ENCODE peak calls at places on chromosomes 7 and 10, in seven cellular contexts. One of them, this sample, is unnamed.

GRCh38 chr7:48109848-48110663 is 21.0 kb downstream of the UPP1 start:
- DNase-seq in Panc1: peak
- DNase-seq in astrocyte of the spinal cord: peak
- DNase-seq in GM20000: peak
- DNase-seq in left lung: peak
- DNase-seq in HFF-Myc: no peak
- DNase-seq in right lobe of liver: peak
- DNase-seq in this sample: peak

GRCh38 chr7:17109017-17109416 is 189.4 kb upstream of the AHR start:
- DNase-seq in HFF-Myc: no peak
- DNase-seq in astrocyte of the spinal cord: peak
- DNase-seq in left lung: no peak
- DNase-seq in Panc1: no peak
- DNase-seq in right lobe of liver: no peak
- DNase-seq in GM20000: no peak
- DNase-seq in this sample: no peak

GRCh38 chr7:28442540-28443420 is 30.5 kb downstream of the CREB5 start:
- DNase-seq in HFF-Myc: no peak
- DNase-seq in Panc1: no peak
- DNase-seq in left lung: no peak
- DNase-seq in astrocyte of the spinal cord: no peak
- DNase-seq in right lobe of liver: no peak
- DNase-seq in GM20000: no peak
- DNase-seq in this sample: no peak

GRCh38 chr10:119113805-119114732 is 10.2 kb downstream of the DENND10 start:
- DNase-seq in GM20000: no peak
- DNase-seq in HFF-Myc: no peak
- DNase-seq in right lobe of liver: peak
- DNase-seq in left lung: no peak
- DNase-seq in Panc1: no peak
- DNase-seq in astrocyte of the spinal cord: peak
- DNase-seq in this sample: no peak

GRCh38 chr7:50502001-50502684 is 52.0 kb upstream of the FIGNL1 start:
- DNase-seq in right lobe of liver: peak
- DNase-seq in Panc1: no peak
- DNase-seq in left lung: peak
- DNase-seq in GM20000: no peak
- DNase-seq in HFF-Myc: peak
- DNase-seq in astrocyte of the spinal cord: peak
- DNase-seq in this sample: no peak

GRCh38 chr10:70596860-70597809 is 5.4 kb downstream of the PRF1 start:
- DNase-seq in astrocyte of the spinal cord: no peak
- DNase-seq in GM20000: no peak
- DNase-seq in left lung: no peak
- DNase-seq in HFF-Myc: no peak
- DNase-seq in right lobe of liver: no peak
- DNase-seq in Panc1: no peak
- DNase-seq in this sample: no peak

GRCh38 chr10:63166742-63167258 is 33.7 kb downstream of the NRBF2 start:
- DNase-seq in left lung: no peak
- DNase-seq in right lobe of liver: no peak
- DNase-seq in GM20000: peak
- DNase-seq in Panc1: peak
- DNase-seq in astrocyte of the spinal cord: peak
- DNase-seq in HFF-Myc: peak
- DNase-seq in this sample: no peak

GRCh38 chr7:73904219-73905136 is 43.5 kb downstream of the TMEM270 start:
- DNase-seq in astrocyte of the spinal cord: peak
- DNase-seq in left lung: peak
- DNase-seq in GM20000: no peak
- DNase-seq in right lobe of liver: peak
- DNase-seq in Panc1: no peak
- DNase-seq in HFF-Myc: no peak
- DNase-seq in this sample: peak

GRCh38 chr10:774661-775244 is 85.3 kb upstream of the DIP2C start:
- DNase-seq in Panc1: no peak
- DNase-seq in astrocyte of the spinal cord: no peak
- DNase-seq in right lobe of liver: peak
- DNase-seq in HFF-Myc: no peak
- DNase-seq in GM20000: peak
- DNase-seq in left lung: no peak
- DNase-seq in this sample: no peak

GRCh38 chr10:110190170-110190569 is 17.2 kb upstream of the MXI1 start:
- DNase-seq in right lobe of liver: no peak
- DNase-seq in HFF-Myc: no peak
- DNase-seq in astrocyte of the spinal cord: no peak
- DNase-seq in left lung: no peak
- DNase-seq in GM20000: no peak
- DNase-seq in Panc1: no peak
- DNase-seq in this sample: no peak

GRCh38 chr10:61903184-61903990 is 1.9 kb downstream of the ARID5B start:
- DNase-seq in GM20000: peak
- DNase-seq in Panc1: no peak
- DNase-seq in right lobe of liver: peak
- DNase-seq in HFF-Myc: no peak
- DNase-seq in left lung: peak
- DNase-seq in astrocyte of the spinal cord: peak
- DNase-seq in this sample: peak

GRCh38 chr7:40356871-40357676 is 222.3 kb downstream of the SUGCT start:
- DNase-seq in Panc1: no peak
- DNase-seq in left lung: no peak
- DNase-seq in HFF-Myc: no peak
- DNase-seq in right lobe of liver: no peak
- DNase-seq in astrocyte of the spinal cord: peak
- DNase-seq in GM20000: no peak
- DNase-seq in this sample: no peak

GRCh38 chr10:132685121-132685891 is 100.6 kb downstream of the NKX6-2 start:
- DNase-seq in GM20000: no peak
- DNase-seq in HFF-Myc: no peak
- DNase-seq in astrocyte of the spinal cord: peak
- DNase-seq in right lobe of liver: peak
- DNase-seq in left lung: peak
- DNase-seq in Panc1: peak
- DNase-seq in this sample: peak

GRCh38 chr7:112997831-112998230 is 88.8 kb downstream of the GPR85 start:
- DNase-seq in HFF-Myc: no peak
- DNase-seq in GM20000: no peak
- DNase-seq in left lung: no peak
- DNase-seq in astrocyte of the spinal cord: no peak
- DNase-seq in Panc1: no peak
- DNase-seq in right lobe of liver: no peak
- DNase-seq in this sample: no peak

GRCh38 chr7:26704786-26705185 is 159.6 kb downstream of the SKAP2 start:
- DNase-seq in HFF-Myc: no peak
- DNase-seq in astrocyte of the spinal cord: peak
- DNase-seq in Panc1: no peak
- DNase-seq in right lobe of liver: no peak
- DNase-seq in GM20000: no peak
- DNase-seq in left lung: no peak
- DNase-seq in this sample: no peak

GRCh38 chr10:28677889-28678686 is 767 bp downstream of the BAMBI start:
- DNase-seq in Panc1: no peak
- DNase-seq in HFF-Myc: no peak
- DNase-seq in GM20000: no peak
- DNase-seq in astrocyte of the spinal cord: peak
- DNase-seq in left lung: no peak
- DNase-seq in right lobe of liver: peak
- DNase-seq in this sample: no peak

GRCh38 chr7:25238056-25238745 is 9.9 kb upstream of the NPVF start:
- DNase-seq in GM20000: no peak
- DNase-seq in Panc1: no peak
- DNase-seq in left lung: no peak
- DNase-seq in right lobe of liver: no peak
- DNase-seq in astrocyte of the spinal cord: no peak
- DNase-seq in HFF-Myc: no peak
- DNase-seq in this sample: no peak

GRCh38 chr7:36001546-36001945 is 151.5 kb upstream of the EEPD1 start:
- DNase-seq in GM20000: no peak
- DNase-seq in astrocyte of the spinal cord: peak
- DNase-seq in left lung: no peak
- DNase-seq in right lobe of liver: no peak
- DNase-seq in HFF-Myc: no peak
- DNase-seq in Panc1: no peak
- DNase-seq in this sample: no peak

GRCh38 chr7:50359995-50360925 is 55.7 kb downstream of the IKZF1 start:
- DNase-seq in astrocyte of the spinal cord: no peak
- DNase-seq in HFF-Myc: no peak
- DNase-seq in right lobe of liver: no peak
- DNase-seq in left lung: no peak
- DNase-seq in GM20000: no peak
- DNase-seq in Panc1: no peak
- DNase-seq in this sample: no peak

GRCh38 chr10:103703941-103704919 is 151.1 kb downstream of the SH3PXD2A start:
- DNase-seq in left lung: no peak
- DNase-seq in GM20000: no peak
- DNase-seq in astrocyte of the spinal cord: no peak
- DNase-seq in right lobe of liver: no peak
- DNase-seq in HFF-Myc: no peak
- DNase-seq in Panc1: no peak
- DNase-seq in this sample: no peak

GRCh38 chr10:42544945-42545344 is 93.4 kb downstream of the ZNF33B start:
- DNase-seq in HFF-Myc: no peak
- DNase-seq in right lobe of liver: no peak
- DNase-seq in left lung: no peak
- DNase-seq in astrocyte of the spinal cord: no peak
- DNase-seq in Panc1: no peak
- DNase-seq in GM20000: no peak
- DNase-seq in this sample: no peak

GRCh38 chr7:68224041-68224534 is 1227.5 kb downstream of the TYW1 start:
- DNase-seq in HFF-Myc: no peak
- DNase-seq in left lung: no peak
- DNase-seq in GM20000: no peak
- DNase-seq in right lobe of liver: no peak
- DNase-seq in astrocyte of the spinal cord: no peak
- DNase-seq in Panc1: no peak
- DNase-seq in this sample: no peak

GRCh38 chr10:113922787-113923570 is 68.5 kb downstream of the NHLRC2 start:
- DNase-seq in GM20000: peak
- DNase-seq in left lung: no peak
- DNase-seq in HFF-Myc: no peak
- DNase-seq in right lobe of liver: no peak
- DNase-seq in astrocyte of the spinal cord: no peak
- DNase-seq in Panc1: no peak
- DNase-seq in this sample: no peak
- TF ChIP-seq CTCF in GM20000: no peak
- TF ChIP-seq CTCF in left lung: no peak
- TF ChIP-seq CTCF in HFF-Myc: no peak
- TF ChIP-seq CTCF in right lobe of liver: no peak
- TF ChIP-seq CTCF in astrocyte of the spinal cord: no peak
- TF ChIP-seq CTCF in Panc1: peak
- TF ChIP-seq CTCF in this sample: no peak

GRCh38 chr10:31808258-31809218 is 120.1 kb downstream of the ARHGAP12 start:
- DNase-seq in Panc1: peak
- DNase-seq in right lobe of liver: no peak
- DNase-seq in astrocyte of the spinal cord: peak
- DNase-seq in HFF-Myc: peak
- DNase-seq in GM20000: peak
- DNase-seq in left lung: no peak
- DNase-seq in this sample: no peak
- TF ChIP-seq CTCF in Panc1: peak
- TF ChIP-seq CTCF in right lobe of liver: peak
- TF ChIP-seq CTCF in astrocyte of the spinal cord: peak
- TF ChIP-seq CTCF in HFF-Myc: peak
- TF ChIP-seq CTCF in GM20000: no peak
- TF ChIP-seq CTCF in left lung: peak
- TF ChIP-seq CTCF in this sample: peak

GRCh38 chr10:78981970-78982281 is 86.8 kb upstream of the ZMIZ1 start:
- DNase-seq in astrocyte of the spinal cord: no peak
- DNase-seq in right lobe of liver: no peak
- DNase-seq in HFF-Myc: no peak
- DNase-seq in GM20000: no peak
- DNase-seq in left lung: no peak
- DNase-seq in Panc1: no peak
- DNase-seq in this sample: no peak

GRCh38 chr10:78981257-78981969 is 87.4 kb upstream of the ZMIZ1 start:
- DNase-seq in left lung: no peak
- DNase-seq in HFF-Myc: no peak
- DNase-seq in astrocyte of the spinal cord: no peak
- DNase-seq in right lobe of liver: no peak
- DNase-seq in GM20000: peak
- DNase-seq in Panc1: no peak
- DNase-seq in this sample: peak

GRCh38 chr10:78980354-78980753 is 88.4 kb upstream of the ZMIZ1 start:
- DNase-seq in left lung: no peak
- DNase-seq in GM20000: no peak
- DNase-seq in Panc1: no peak
- DNase-seq in astrocyte of the spinal cord: no peak
- DNase-seq in right lobe of liver: no peak
- DNase-seq in HFF-Myc: no peak
- DNase-seq in this sample: no peak

GRCh38 chr10:78980815-78981214 is 88.0 kb upstream of the ZMIZ1 start:
- DNase-seq in GM20000: no peak
- DNase-seq in left lung: no peak
- DNase-seq in Panc1: no peak
- DNase-seq in right lobe of liver: no peak
- DNase-seq in HFF-Myc: no peak
- DNase-seq in astrocyte of the spinal cord: no peak
- DNase-seq in this sample: no peak

DNA sequence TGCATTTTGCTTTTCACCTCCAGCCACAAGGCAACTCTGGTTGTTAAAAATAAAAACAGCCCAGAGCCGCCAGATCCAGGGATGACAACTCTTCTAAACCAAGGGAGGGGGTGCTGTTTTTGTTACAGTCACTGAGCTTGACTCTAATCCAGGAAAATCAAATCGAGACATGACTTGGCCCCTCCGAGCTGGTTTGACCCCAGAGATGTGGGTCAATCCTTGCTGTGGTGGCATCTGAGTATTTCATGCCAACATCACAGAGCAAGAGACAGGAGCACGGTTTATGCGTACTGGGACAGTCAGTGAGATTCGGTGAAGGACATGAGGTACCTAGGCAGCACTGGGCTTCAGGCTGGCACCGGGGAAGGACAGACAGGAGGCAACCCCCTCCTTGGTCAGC is 88.8 kb upstream of the ZMIZ1 start:
- DNase-seq in Panc1: no peak
- DNase-seq in astrocyte of the spinal cord: no peak
- DNase-seq in HFF-Myc: no peak
- DNase-seq in left lung: no peak
- DNase-seq in right lobe of liver: no peak
- DNase-seq in GM20000: no peak
- DNase-seq in this sample: no peak
- TF ChIP-seq CTCF in Panc1: no peak
- TF ChIP-seq CTCF in astrocyte of the spinal cord: no peak
- TF ChIP-seq CTCF in HFF-Myc: no peak
- TF ChIP-seq CTCF in left lung: no peak
- TF ChIP-seq CTCF in right lobe of liver: no peak
- TF ChIP-seq CTCF in GM20000: no peak
- TF ChIP-seq CTCF in this sample: no peak

DNA sequence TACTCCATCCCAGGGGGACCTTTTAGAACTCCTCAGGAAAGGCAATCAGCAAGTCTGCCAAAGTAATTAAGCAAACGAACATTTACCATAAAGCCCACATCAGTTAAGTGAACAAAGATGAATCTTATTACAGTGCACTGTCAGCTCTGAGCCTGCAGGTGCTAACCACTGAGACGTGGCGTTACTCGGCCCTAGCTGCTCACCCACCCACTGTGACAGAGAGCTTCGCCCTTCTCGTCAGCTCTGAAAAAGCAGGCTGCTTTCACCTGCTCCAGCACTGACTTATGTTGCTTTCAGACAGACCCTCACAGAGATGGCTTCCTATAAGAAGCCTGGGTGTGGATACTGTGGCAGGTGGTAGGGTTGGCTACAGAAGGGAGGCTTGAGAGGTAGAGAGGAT is 57.7 kb upstream of the KCNIP2 start:
- DNase-seq in right lobe of liver: no peak
- DNase-seq in Panc1: no peak
- DNase-seq in HFF-Myc: no peak
- DNase-seq in astrocyte of the spinal cord: no peak
- DNase-seq in left lung: no peak
- DNase-seq in GM20000: peak
- DNase-seq in this sample: no peak
- TF ChIP-seq CTCF in right lobe of liver: no peak
- TF ChIP-seq CTCF in Panc1: no peak
- TF ChIP-seq CTCF in HFF-Myc: no peak
- TF ChIP-seq CTCF in astrocyte of the spinal cord: no peak
- TF ChIP-seq CTCF in left lung: no peak
- TF ChIP-seq CTCF in GM20000: no peak
- TF ChIP-seq CTCF in this sample: no peak

This sample was measured in CD14-positive monocyte.